ENCODE peak calls at places on chromosomes 3 and 15, in six cellular contexts. One of them, this sample, is unnamed.
A peak's percentile ranks its signal among the peaks of the same experiment; 100 is the strongest.

GRCh38 chr15:33584797-33585196 is 274.0 kb downstream of the RYR3 start:
- DNase-seq in activated CD8-positive, alpha-beta T cell treated with anti-CD3 and anti-CD28 coated beads for 36 hours: no peak
- DNase-seq in endodermal cell: no peak
- DNase-seq in retina: peak; percentile 22
- DNase-seq in foreskin fibroblast: no peak
- DNase-seq in erythroblast: peak; percentile 23
- DNase-seq in this sample: no peak

GRCh38 chr3:148477375-148477774 is 220.3 kb upstream of the AGTR1 start:
- DNase-seq in activated CD8-positive, alpha-beta T cell treated with anti-CD3 and anti-CD28 coated beads for 36 hours: no peak
- DNase-seq in endodermal cell: no peak
- DNase-seq in retina: no peak
- DNase-seq in foreskin fibroblast: no peak
- DNase-seq in erythroblast: no peak
- DNase-seq in this sample: no peak

GRCh38 chr3:172163320-172163719 is 123.9 kb downstream of the FNDC3B start:
- DNase-seq in activated CD8-positive, alpha-beta T cell treated with anti-CD3 and anti-CD28 coated beads for 36 hours: no peak
- DNase-seq in endodermal cell: no peak
- DNase-seq in retina: no peak
- DNase-seq in foreskin fibroblast: no peak
- DNase-seq in erythroblast: no peak
- DNase-seq in this sample: no peak

GRCh38 chr3:38067508-38068233 is 28.7 kb downstream of the DLEC1 start:
- DNase-seq in activated CD8-positive, alpha-beta T cell treated with anti-CD3 and anti-CD28 coated beads for 36 hours: no peak
- DNase-seq in endodermal cell: no peak
- DNase-seq in retina: no peak
- DNase-seq in foreskin fibroblast: no peak
- DNase-seq in erythroblast: no peak
- DNase-seq in this sample: no peak

GRCh38 chr15:77507151-77507847 is 86.6 kb downstream of the HMG20A start:
- DNase-seq in activated CD8-positive, alpha-beta T cell treated with anti-CD3 and anti-CD28 coated beads for 36 hours: no peak
- DNase-seq in endodermal cell: no peak
- DNase-seq in retina: no peak
- DNase-seq in foreskin fibroblast: no peak
- DNase-seq in erythroblast: no peak
- DNase-seq in this sample: no peak

GRCh38 chr3:149340310-149340933 is 7.0 kb upstream of the TM4SF18 start:
- DNase-seq in activated CD8-positive, alpha-beta T cell treated with anti-CD3 and anti-CD28 coated beads for 36 hours: no peak
- DNase-seq in endodermal cell: no peak
- DNase-seq in retina: no peak
- DNase-seq in foreskin fibroblast: peak; percentile 46
- DNase-seq in erythroblast: no peak
- DNase-seq in this sample: no peak

GRCh38 chr15:95826831-95827230 is 503.7 kb upstream of the NR2F2 start:
- DNase-seq in activated CD8-positive, alpha-beta T cell treated with anti-CD3 and anti-CD28 coated beads for 36 hours: no peak
- DNase-seq in endodermal cell: peak; percentile 60
- DNase-seq in retina: no peak
- DNase-seq in foreskin fibroblast: no peak
- DNase-seq in erythroblast: no peak
- DNase-seq in this sample: no peak

GRCh38 chr3:117708601-117709000 is 999.0 kb downstream of the TUSC7 start:
- DNase-seq in activated CD8-positive, alpha-beta T cell treated with anti-CD3 and anti-CD28 coated beads for 36 hours: no peak
- DNase-seq in endodermal cell: no peak
- DNase-seq in retina: no peak
- DNase-seq in foreskin fibroblast: no peak
- DNase-seq in erythroblast: no peak
- DNase-seq in this sample: no peak

GRCh38 chr15:83753872-83754493 is 100.1 kb downstream of the ADAMTSL3 start:
- DNase-seq in activated CD8-positive, alpha-beta T cell treated with anti-CD3 and anti-CD28 coated beads for 36 hours: no peak
- DNase-seq in endodermal cell: no peak
- DNase-seq in retina: no peak
- DNase-seq in foreskin fibroblast: no peak
- DNase-seq in erythroblast: no peak
- DNase-seq in this sample: no peak

GRCh38 chr3:109356442-109357155 is 19.3 kb upstream of the DPPA4 start:
- DNase-seq in activated CD8-positive, alpha-beta T cell treated with anti-CD3 and anti-CD28 coated beads for 36 hours: no peak
- DNase-seq in endodermal cell: peak; percentile 58
- DNase-seq in retina: no peak
- DNase-seq in foreskin fibroblast: no peak
- DNase-seq in erythroblast: no peak
- DNase-seq in this sample: no peak

GRCh38 chr3:152664766-152665165 is 170.2 kb upstream of the P2RY1 start:
- DNase-seq in activated CD8-positive, alpha-beta T cell treated with anti-CD3 and anti-CD28 coated beads for 36 hours: no peak
- DNase-seq in endodermal cell: no peak
- DNase-seq in retina: no peak
- DNase-seq in foreskin fibroblast: no peak
- DNase-seq in erythroblast: no peak
- DNase-seq in this sample: no peak

GRCh38 chr3:85576801-85577200 is 618.0 kb downstream of the CADM2 start:
- DNase-seq in activated CD8-positive, alpha-beta T cell treated with anti-CD3 and anti-CD28 coated beads for 36 hours: no peak
- DNase-seq in endodermal cell: no peak
- DNase-seq in retina: no peak
- DNase-seq in foreskin fibroblast: no peak
- DNase-seq in erythroblast: no peak
- DNase-seq in this sample: no peak

GRCh38 chr3:127141921-127142730 is 50.8 kb upstream of the PRR23E start:
- DNase-seq in activated CD8-positive, alpha-beta T cell treated with anti-CD3 and anti-CD28 coated beads for 36 hours: no peak
- DNase-seq in endodermal cell: peak; percentile 67
- DNase-seq in retina: no peak
- DNase-seq in foreskin fibroblast: no peak
- DNase-seq in erythroblast: no peak
- DNase-seq in this sample: peak; percentile 65

GRCh38 chr15:29432191-29433049 is 162.8 kb upstream of the NSMCE3 start:
- DNase-seq in activated CD8-positive, alpha-beta T cell treated with anti-CD3 and anti-CD28 coated beads for 36 hours: no peak
- DNase-seq in endodermal cell: no peak
- DNase-seq in retina: no peak
- DNase-seq in foreskin fibroblast: no peak
- DNase-seq in erythroblast: no peak
- DNase-seq in this sample: no peak

GRCh38 chr15:53837263-53837662 is 77.8 kb upstream of the WDR72 start:
- DNase-seq in activated CD8-positive, alpha-beta T cell treated with anti-CD3 and anti-CD28 coated beads for 36 hours: no peak
- DNase-seq in endodermal cell: no peak
- DNase-seq in retina: no peak
- DNase-seq in foreskin fibroblast: no peak
- DNase-seq in erythroblast: no peak
- DNase-seq in this sample: peak; percentile 53

GRCh38 chr3:34013818-34014576 is 215.6 kb downstream of the PDCD6IP start:
- DNase-seq in activated CD8-positive, alpha-beta T cell treated with anti-CD3 and anti-CD28 coated beads for 36 hours: no peak
- DNase-seq in endodermal cell: no peak
- DNase-seq in retina: peak; percentile 28
- DNase-seq in foreskin fibroblast: no peak
- DNase-seq in erythroblast: no peak
- DNase-seq in this sample: no peak

GRCh38 chr3:120438971-120439370 is 11.8 kb downstream of the FSTL1 start:
- DNase-seq in activated CD8-positive, alpha-beta T cell treated with anti-CD3 and anti-CD28 coated beads for 36 hours: no peak
- DNase-seq in endodermal cell: no peak
- DNase-seq in retina: no peak
- DNase-seq in foreskin fibroblast: peak; percentile 81
- DNase-seq in erythroblast: no peak
- DNase-seq in this sample: no peak

GRCh38 chr15:31358163-31358562 is 31.5 kb downstream of the KLF13 start:
- DNase-seq in activated CD8-positive, alpha-beta T cell treated with anti-CD3 and anti-CD28 coated beads for 36 hours: no peak
- DNase-seq in endodermal cell: no peak
- DNase-seq in retina: no peak
- DNase-seq in foreskin fibroblast: no peak
- DNase-seq in erythroblast: no peak
- DNase-seq in this sample: no peak

GRCh38 chr3:11185564-11186317 is 31.4 kb downstream of the HRH1 start:
- DNase-seq in activated CD8-positive, alpha-beta T cell treated with anti-CD3 and anti-CD28 coated beads for 36 hours: no peak
- DNase-seq in endodermal cell: no peak
- DNase-seq in retina: no peak
- DNase-seq in foreskin fibroblast: peak; percentile 90
- DNase-seq in erythroblast: no peak
- DNase-seq in this sample: peak; percentile 47

GRCh38 chr15:25623708-25624107 is 184.9 kb upstream of the UBE3A start:
- DNase-seq in activated CD8-positive, alpha-beta T cell treated with anti-CD3 and anti-CD28 coated beads for 36 hours: no peak
- DNase-seq in endodermal cell: no peak
- DNase-seq in retina: no peak
- DNase-seq in foreskin fibroblast: no peak
- DNase-seq in erythroblast: no peak
- DNase-seq in this sample: no peak

GRCh38 chr15:70099966-70100494 is 2.3 kb upstream of the TLE3 start:
- DNase-seq in activated CD8-positive, alpha-beta T cell treated with anti-CD3 and anti-CD28 coated beads for 36 hours: peak; percentile 46
- DNase-seq in endodermal cell: no peak
- DNase-seq in retina: no peak
- DNase-seq in foreskin fibroblast: no peak
- DNase-seq in erythroblast: peak; percentile 61
- DNase-seq in this sample: no peak

GRCh38 chr3:195114786-195115597 is 156.0 kb downstream of the XXYLT1 start:
- DNase-seq in activated CD8-positive, alpha-beta T cell treated with anti-CD3 and anti-CD28 coated beads for 36 hours: no peak
- DNase-seq in endodermal cell: no peak
- DNase-seq in retina: no peak
- DNase-seq in foreskin fibroblast: no peak
- DNase-seq in erythroblast: no peak
- DNase-seq in this sample: no peak

GRCh38 chr3:78659386-78659987 is 1108.3 kb downstream of the ROBO1 start:
- DNase-seq in activated CD8-positive, alpha-beta T cell treated with anti-CD3 and anti-CD28 coated beads for 36 hours: peak; percentile 56
- DNase-seq in endodermal cell: no peak
- DNase-seq in retina: peak; percentile 37
- DNase-seq in foreskin fibroblast: peak; percentile 12
- DNase-seq in erythroblast: peak; percentile 81
- DNase-seq in this sample: no peak

GRCh38 chr15:67549736-67550135 is 7.2 kb downstream of the MAP2K5 start:
- DNase-seq in activated CD8-positive, alpha-beta T cell treated with anti-CD3 and anti-CD28 coated beads for 36 hours: no peak
- DNase-seq in endodermal cell: no peak
- DNase-seq in retina: no peak
- DNase-seq in foreskin fibroblast: no peak
- DNase-seq in erythroblast: no peak
- DNase-seq in this sample: no peak

GRCh38 chr15:84748274-84749110 is at the start of gene ZNF592:
- DNase-seq in activated CD8-positive, alpha-beta T cell treated with anti-CD3 and anti-CD28 coated beads for 36 hours: peak; percentile 73
- DNase-seq in endodermal cell: peak; percentile 91
- DNase-seq in retina: no peak
- DNase-seq in foreskin fibroblast: peak; percentile 75
- DNase-seq in erythroblast: peak; percentile 92
- DNase-seq in this sample: peak; percentile 90

GRCh38 chr3:135136361-135137100 is 341.5 kb downstream of the EPHB1 start:
- DNase-seq in activated CD8-positive, alpha-beta T cell treated with anti-CD3 and anti-CD28 coated beads for 36 hours: no peak
- DNase-seq in endodermal cell: no peak
- DNase-seq in retina: peak; percentile 38
- DNase-seq in foreskin fibroblast: no peak
- DNase-seq in erythroblast: no peak
- DNase-seq in this sample: no peak

GRCh38 chr3:59620334-59620733 is 570.5 kb upstream of the CFAP20DC start:
- DNase-seq in activated CD8-positive, alpha-beta T cell treated with anti-CD3 and anti-CD28 coated beads for 36 hours: no peak
- DNase-seq in endodermal cell: no peak
- DNase-seq in retina: no peak
- DNase-seq in foreskin fibroblast: no peak
- DNase-seq in erythroblast: no peak
- DNase-seq in this sample: no peak

GRCh38 chr3:42853739-42854302 is 21.9 kb downstream of the CYP8B1 start:
- DNase-seq in activated CD8-positive, alpha-beta T cell treated with anti-CD3 and anti-CD28 coated beads for 36 hours: no peak
- DNase-seq in endodermal cell: no peak
- DNase-seq in retina: no peak
- DNase-seq in foreskin fibroblast: no peak
- DNase-seq in erythroblast: no peak
- DNase-seq in this sample: peak; percentile 55

GRCh38 chr3:123105201-123106189 is 38.7 kb downstream of the PDIA5 start:
- DNase-seq in activated CD8-positive, alpha-beta T cell treated with anti-CD3 and anti-CD28 coated beads for 36 hours: no peak
- DNase-seq in endodermal cell: no peak
- DNase-seq in retina: peak; percentile 82
- DNase-seq in foreskin fibroblast: no peak
- DNase-seq in erythroblast: no peak
- DNase-seq in this sample: no peak